ENCODE peak calls at places on chromosomes 16 and 17, in eight cellular contexts. V is NCI-H1092 treated with DMSO at 0.1 percent for 48 hours; M is left ventricle myocardium superior; P is stimulated activated CD4-positive, alpha-beta T cell treated with anti-CD3 and anti-CD28 coated beads, Interleukin-1b, Interleukin-23, amount 100 ng/mL, for 1 hour; Y is DMS79 treated with DMSO at 0.1 percent for 48 hours; K is fibroblast of pulmonary artery; W is CD8-positive, alpha-beta T cell; A is activated naive CD4-positive, alpha-beta T cell treated with anti-CD3 and anti-CD28 coated beads for 36 hours. L is an unnamed sample.

GRCh38 chr16:65833171-65833871 is 533.2 kb upstream of the CDH5 start:
- DNase-seq in W (no peak), P (no peak), K (peak; percentile 76), M (no peak), V (no peak), A (no peak), Y (no peak), L (no peak)

GRCh38 chr16:49463529-49463928 is 89.9 kb downstream of the C16orf78 start:
- DNase-seq in Y (no peak), K (no peak), P (peak; percentile 42), W (peak; percentile 55), M (no peak), A (peak; percentile 92), V (peak; percentile 20), L (peak; percentile 32)

GRCh38 chr17:1484586-1485310 is 7.7 kb downstream of the MYO1C start:
- DNase-seq in K (peak; percentile 64), Y (peak; percentile 38), A (peak; percentile 33), W (no peak), P (no peak), M (peak; percentile 68), V (no peak), L (no peak)

GRCh38 chr17:15464629-15465028 is 2.8 kb downstream of the CDRT4 start:
- DNase-seq in M (no peak), K (no peak), P (no peak), A (no peak), W (no peak), V (no peak), Y (no peak), L (no peak)

GRCh38 chr17:64781394-64781793 is 119.3 kb upstream of the SMURF2 start:
- DNase-seq in M (peak; percentile 81), K (no peak), Y (no peak), A (peak; percentile 78), P (no peak), V (no peak), W (peak; percentile 15), L (peak; percentile 15)

GRCh38 chr17:50518265-50519023 is 10.2 kb downstream of the MYCBPAP start:
- DNase-seq in A (no peak), V (no peak), P (no peak), W (no peak), M (no peak), K (no peak), Y (no peak), L (no peak)

GRCh38 chr17:36816214-36816613 is 121.1 kb upstream of the LHX1 start:
- DNase-seq in V (no peak), P (no peak), A (no peak), W (no peak), K (no peak), M (no peak), Y (no peak), L (no peak)

GRCh38 chr17:47618416-47618815 is 31.3 kb upstream of the KPNB1 start:
- DNase-seq in A (no peak), W (no peak), P (no peak), K (peak; percentile 19), Y (no peak), M (no peak), V (no peak), L (no peak)

GRCh38 chr17:14307560-14308024 is 6.7 kb downstream of the HS3ST3B1 start:
- DNase-seq in M (no peak), P (no peak), Y (no peak), K (no peak), A (peak; percentile 57), V (no peak), W (no peak), L (no peak)

GRCh38 chr17:79413591-79413990 is 197.3 kb downstream of the RBFOX3 start:
- DNase-seq in P (no peak), A (no peak), M (no peak), Y (peak; percentile 73), V (peak; percentile 79), K (no peak), W (no peak), L (peak; percentile 75)

GRCh38 chr16:23929237-23929636 is 93.5 kb downstream of the PRKCB start:
- DNase-seq in M (no peak), A (no peak), W (no peak), Y (no peak), P (no peak), K (no peak), V (no peak), L (no peak)

GRCh38 chr17:82097187-82097918 is 683 bp downstream of the FASN start:
- DNase-seq in A (peak; percentile 35), V (peak; percentile 11), W (no peak), M (peak; percentile 69), Y (no peak), P (no peak), K (peak; percentile 65), L (peak; percentile 15)

GRCh38 chr16:75494696-75495601 is at the start of gene CHST6:
- DNase-seq in W (no peak), Y (no peak), P (no peak), A (no peak), K (no peak), M (peak; percentile 66), V (peak; percentile 2), L (no peak)